ENCODE peak calls at places on chromosomes 2 and 18, in ten cellular contexts. Q, L, B, F, C, V, O, R, X and S are unnamed samples.

GRCh38 chr2:128732976-128733431 is 414.3 kb upstream of the HS6ST1 start:
- DNase-seq in C (peak), F (no peak), L (peak), Q (no peak), V (peak), R (no peak), X (no peak), O (peak), B (no peak), S (peak)

GRCh38 chr2:224987733-224988132 is 54.5 kb downstream of the DOCK10 start:
- DNase-seq in X (no peak), V (no peak), L (no peak), F (no peak), R (no peak), Q (no peak), O (no peak), B (no peak), C (no peak), S (peak)

GRCh38 chr2:25000503-25001328 is 29.0 kb upstream of the DNAJC27 start:
- DNase-seq in B (no peak), L (peak), V (no peak), Q (no peak), C (peak), X (no peak), F (no peak), O (peak), R (no peak), S (no peak)

GRCh38 chr2:60096556-60096955 is 456.9 kb downstream of the BCL11A start:
- DNase-seq in O (no peak), V (no peak), Q (no peak), C (no peak), B (no peak), F (no peak), R (no peak), L (no peak), X (no peak), S (no peak)

GRCh38 chr2:108403494-108403893 is 25.7 kb downstream of the SULT1C4 start:
- DNase-seq in C (peak), Q (no peak), X (no peak), O (peak), F (no peak), L (peak), B (no peak), V (peak), R (no peak), S (peak)

GRCh38 chr2:39525636-39526412 is 88.7 kb upstream of the MAP4K3 start:
- DNase-seq in V (no peak), X (no peak), C (no peak), O (no peak), L (no peak), B (no peak), R (no peak), Q (no peak), F (no peak), S (no peak)

GRCh38 chr2:88933980-88934379 is 242.5 kb downstream of the RPIA start:
- DNase-seq in V (no peak), O (peak), L (no peak), Q (no peak), B (no peak), C (no peak), R (no peak), F (no peak), X (no peak), S (no peak)

GRCh38 chr2:85582467-85582866 is 1.8 kb upstream of the VAMP5 start:
- DNase-seq in X (no peak), O (no peak), Q (no peak), R (no peak), V (no peak), B (no peak), F (no peak), L (no peak), C (no peak), S (no peak)

GRCh38 chr18:55781481-55781957 is 193.5 kb upstream of the TCF4 start:
- DNase-seq in F (no peak), Q (no peak), R (peak), B (peak), V (peak), L (no peak), C (peak), X (peak), O (peak), S (peak)

GRCh38 chr2:38515155-38516074 is 87.3 kb downstream of the HNRNPLL start:
- DNase-seq in X (peak), F (peak), O (peak), Q (no peak), L (no peak), C (peak), B (no peak), V (no peak), R (peak), S (no peak)

GRCh38 chr2:180291060-180291459 is 284.0 kb upstream of the CWC22 start:
- DNase-seq in R (no peak), V (no peak), C (no peak), F (no peak), O (peak), L (no peak), Q (no peak), B (no peak), X (no peak), S (peak)

GRCh38 chr2:236536727-236537398 is 32.8 kb upstream of the ACKR3 start:
- DNase-seq in F (no peak), V (no peak), C (no peak), O (no peak), Q (peak), X (no peak), R (no peak), L (no peak), B (no peak), S (no peak)

GRCh38 chr18:46716827-46717226 is 40.0 kb downstream of the ST8SIA5 start:
- DNase-seq in B (no peak), L (no peak), R (no peak), X (no peak), O (no peak), F (no peak), Q (no peak), V (no peak), C (no peak), S (no peak)

GRCh38 chr2:64565358-64565757 is 41.2 kb downstream of the AFTPH start:
- DNase-seq in O (no peak), Q (no peak), V (no peak), B (no peak), R (no peak), X (no peak), C (no peak), F (no peak), L (no peak), S (no peak)

GRCh38 chr18:61917870-61918269 is 25.1 kb upstream of the RNF152 start:
- DNase-seq in O (no peak), Q (no peak), X (no peak), C (no peak), V (no peak), F (no peak), B (no peak), R (no peak), L (no peak), S (no peak)

GRCh38 chr2:198036029-198036879 is 231.9 kb downstream of the PLCL1 start:
- DNase-seq in Q (no peak), L (no peak), B (no peak), X (no peak), F (no peak), C (no peak), V (no peak), O (no peak), R (no peak), S (no peak)

GRCh38 chr2:21836261-21836660 is 712.5 kb downstream of the TDRD15 start:
- DNase-seq in Q (no peak), V (no peak), L (no peak), C (peak), F (no peak), X (no peak), R (no peak), B (no peak), O (peak), S (no peak)

GRCh38 chr18:24560511-24560981 is 100.1 kb downstream of the HRH4 start:
- DNase-seq in Q (no peak), F (no peak), X (no peak), B (no peak), R (no peak), L (no peak), O (no peak), V (no peak), C (no peak), S (no peak)

GRCh38 chr2:231710751-231711676 is 2.7 kb downstream of the PTMA start:
- DNase-seq in X (peak), V (no peak), R (no peak), O (peak), F (no peak), C (peak), Q (no peak), B (no peak), L (no peak), S (peak)

GRCh38 chr2:85455552-85456090 is 37.1 kb downstream of the SH2D6 start:
- DNase-seq in O (no peak), R (no peak), L (no peak), V (no peak), X (no peak), Q (no peak), C (no peak), B (no peak), F (no peak), S (no peak)

GRCh38 chr2:158034198-158034831 is 67.4 kb upstream of the UPP2 start:
- DNase-seq in L (no peak), O (peak), F (peak), X (no peak), C (peak), Q (no peak), B (peak), R (peak), V (no peak), S (peak)

GRCh38 chr2:120398051-120398960 is 52.4 kb downstream of the INHBB start:
- DNase-seq in B (peak), R (no peak), Q (no peak), L (peak), X (no peak), F (no peak), O (peak), V (peak), C (no peak), S (peak)

GRCh38 chr2:148720501-148720998 is 76.0 kb downstream of the EPC2 start:
- DNase-seq in X (no peak), V (no peak), O (peak), R (no peak), F (no peak), Q (no peak), L (no peak), C (peak), B (no peak), S (peak)

GRCh38 chr2:46510596-46511177 is 31.3 kb downstream of the TMEM247 start:
- DNase-seq in F (no peak), Q (no peak), C (no peak), V (no peak), R (no peak), X (no peak), O (no peak), B (no peak), L (no peak), S (no peak)

GRCh38 chr2:102020596-102021170 is 28.9 kb downstream of the IL1R2 start:
- DNase-seq in R (peak), Q (peak), V (no peak), X (peak), B (peak), F (peak), C (peak), O (peak), L (peak), S (peak)

GRCh38 chr18:79095216-79095615 is 26.0 kb downstream of the ATP9B start:
- DNase-seq in X (no peak), O (no peak), F (no peak), C (no peak), Q (no peak), R (no peak), L (no peak), V (no peak), B (no peak), S (no peak)

GRCh38 chr2:173631123-173631450 is 276.4 kb downstream of the CDCA7 start:
- DNase-seq in R (no peak), X (peak), Q (no peak), B (peak), L (no peak), F (no peak), O (peak), V (no peak), C (peak), S (peak)

GRCh38 chr2:237702439-237703397 is 75.3 kb downstream of the LRRFIP1 start:
- DNase-seq in C (peak), B (no peak), X (peak), Q (no peak), L (no peak), O (peak), F (peak), V (no peak), R (peak), S (peak)

GRCh38 chr2:230872151-230872967 is 7.6 kb downstream of the ITM2C start:
- DNase-seq in O (no peak), B (no peak), V (no peak), R (no peak), Q (no peak), X (no peak), C (no peak), L (no peak), F (no peak), S (no peak)

GRCh38 chr18:27713727-27714080 is 463.2 kb downstream of the CDH2 start:
- DNase-seq in C (peak), F (no peak), L (no peak), X (no peak), V (peak), Q (no peak), R (no peak), B (no peak), O (peak), S (peak)

GRCh38 chr18:71831039-71831438 is 713.1 kb downstream of the CBLN2 start:
- DNase-seq in C (peak), O (no peak), F (peak), R (no peak), Q (no peak), B (no peak), L (peak), V (no peak), X (no peak), S (peak)

GRCh38 chr2:199471443-199472057 is 13.8 kb upstream of the SATB2 start:
- DNase-seq in C (peak), R (peak), F (peak), B (no peak), Q (no peak), L (no peak), X (peak), O (peak), V (no peak), S (peak)

GRCh38 chr18:23154823-23155517 is 19.7 kb downstream of the CABLES1 start:
- DNase-seq in F (no peak), Q (no peak), O (no peak), V (no peak), C (no peak), B (no peak), X (no peak), R (no peak), L (no peak), S (no peak)

DNA sequence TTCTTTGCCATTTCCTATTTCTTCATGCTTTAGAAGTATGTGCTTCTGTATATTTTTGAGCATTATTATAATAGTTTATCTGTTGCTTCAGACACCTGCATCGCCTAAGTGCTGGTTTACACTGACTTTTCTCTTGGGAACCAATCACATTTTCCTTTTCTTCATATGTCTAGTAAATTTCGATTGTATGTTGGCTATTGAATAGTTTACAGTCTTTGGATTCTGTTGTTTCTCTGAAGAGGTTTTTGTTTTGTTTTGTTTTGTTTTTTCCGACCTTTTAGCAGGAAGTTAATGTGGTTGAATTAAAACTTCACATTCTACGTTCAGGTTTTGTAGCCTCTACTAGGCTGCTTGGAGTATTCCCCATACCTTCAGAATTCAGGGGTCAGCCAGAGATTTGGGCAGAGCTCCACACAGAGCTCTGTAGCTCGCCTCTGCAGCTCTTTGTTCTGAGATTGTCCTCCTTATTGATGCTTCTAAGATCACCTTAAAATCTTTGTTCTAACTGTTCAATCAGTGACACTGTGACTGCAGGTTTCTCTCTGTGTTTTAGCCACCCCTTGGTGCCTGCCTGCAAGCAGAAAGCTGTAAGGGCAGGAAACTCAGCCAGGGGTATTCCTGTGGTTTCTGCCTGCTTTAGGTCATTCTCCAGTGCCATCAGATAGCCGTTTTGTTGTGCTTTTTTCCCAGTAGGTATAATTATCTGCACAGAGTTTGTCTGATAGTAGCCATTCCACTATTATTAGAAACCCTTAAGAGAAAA is 83.4 kb downstream of the FAM168B start:
- DNase-seq in F (no peak), L (no peak), Q (no peak), B (no peak), R (no peak), C (no peak), X (no peak), V (no peak), O (no peak), S (no peak)
- H3K4me3 ChIP-seq in F (no peak), L (no peak), Q (no peak), B (no peak), R (no peak), C (no peak), X (no peak), V (no peak), O (no peak), S (no peak)

GRCh38 chr18:58341913-58342312 is 287.0 kb downstream of the ALPK2 start:
- DNase-seq in B (no peak), R (no peak), V (no peak), C (no peak), Q (no peak), L (no peak), O (no peak), F (no peak), X (no peak), S (no peak)
- TF ChIP-seq CTCF in B (no peak), R (no peak), V (no peak), C (no peak), Q (no peak), L (no peak), O (no peak), F (no peak), X (no peak), S (no peak)

GRCh38 chr2:27956895-27957294 is 66.4 kb downstream of the BABAM2 start:
- DNase-seq in L (no peak), X (no peak), B (no peak), R (no peak), F (no peak), Q (no peak), V (peak), C (peak), O (peak), S (peak)

GRCh38 chr2:27961997-27962396 is 71.5 kb downstream of the BABAM2 start:
- DNase-seq in X (no peak), O (peak), C (no peak), V (no peak), R (no peak), Q (no peak), F (no peak), B (no peak), L (no peak), S (peak)

GRCh38 chr2:27960237-27960912 is 69.8 kb downstream of the BABAM2 start:
- DNase-seq in C (peak), B (no peak), R (no peak), L (peak), Q (no peak), V (peak), X (no peak), O (peak), F (no peak), S (peak)

GRCh38 chr2:27958711-27959378 is 68.3 kb downstream of the BABAM2 start:
- DNase-seq in V (no peak), O (peak), Q (no peak), F (no peak), B (no peak), X (no peak), R (no peak), L (no peak), C (no peak), S (peak)

GRCh38 chr2:27959496-27959895 is 69.0 kb downstream of the BABAM2 start:
- DNase-seq in B (peak), F (no peak), V (no peak), C (peak), L (no peak), O (peak), Q (no peak), R (no peak), X (no peak), S (peak)
- H3K4me3 ChIP-seq in B (peak), F (no peak), V (no peak), C (no peak), L (no peak), O (no peak), Q (no peak), R (no peak), X (no peak), S (no peak)

GRCh38 chr2:135819211-135819610 is 17.8 kb downstream of the LCT start:
- DNase-seq in O (peak), X (no peak), B (peak), F (no peak), Q (no peak), L (no peak), V (no peak), R (peak), C (peak), S (peak)
- TF ChIP-seq CTCF in O (peak), X (no peak), B (peak), F (no peak), Q (no peak), L (peak), V (peak), R (peak), C (peak), S (peak)